ENCODE peak calls at places on chromosomes 2 and 18, in eight cellular contexts. L, K, W, U, O, B, N and G are unnamed samples.

GRCh38 chr2:14554829-14555580 is 77.5 kb upstream of the LRATD1 start:
- ATAC-seq in L (no peak), K (no peak), W (no peak), U (no peak), O (no peak), B (no peak), N (no peak), G (no peak)

GRCh38 chr2:121211689-121212151 is 73.3 kb downstream of the TFCP2L1 start:
- ATAC-seq in L (peak), K (no peak), W (peak), U (no peak), O (peak), B (no peak), N (no peak), G (no peak)

GRCh38 chr2:105604938-105605337 is 139.8 kb upstream of the NCK2 start:
- ATAC-seq in L (no peak), K (no peak), W (no peak), U (no peak), O (no peak), B (peak), N (peak), G (peak)

GRCh38 chr18:22675006-22675405 is 257.3 kb upstream of the CTAGE1 start:
- ATAC-seq in L (no peak), K (no peak), W (no peak), U (no peak), O (no peak), B (no peak), N (no peak), G (no peak)

GRCh38 chr18:61764381-61764780 is 128.4 kb downstream of the RNF152 start:
- ATAC-seq in L (no peak), K (no peak), W (no peak), U (peak), O (no peak), B (no peak), N (no peak), G (no peak)

GRCh38 chr2:100563407-100564247 is 834 bp downstream of the PDCL3 start:
- ATAC-seq in L (peak), K (no peak), W (peak), U (no peak), O (peak), B (no peak), N (no peak), G (no peak)

GRCh38 chr18:54713386-54713785 is 114.9 kb upstream of the RAB27B start:
- ATAC-seq in L (no peak), K (peak), W (no peak), U (no peak), O (no peak), B (no peak), N (no peak), G (no peak)

GRCh38 chr18:8361941-8362471 is 247.2 kb upstream of the RAB12 start:
- ATAC-seq in L (no peak), K (no peak), W (no peak), U (no peak), O (no peak), B (no peak), N (no peak), G (no peak)

GRCh38 chr2:105494683-105495425 is 96.0 kb upstream of the FHL2 start:
- ATAC-seq in L (no peak), K (no peak), W (no peak), U (no peak), O (no peak), B (peak), N (peak), G (no peak)

GRCh38 chr2:24214880-24215279 is 40.0 kb downstream of the FAM228A start:
- ATAC-seq in L (no peak), K (peak), W (no peak), U (no peak), O (no peak), B (no peak), N (no peak), G (no peak)

GRCh38 chr2:73013941-73014340 is 57.6 kb downstream of the SFXN5 start:
- ATAC-seq in L (no peak), K (no peak), W (peak), U (no peak), O (no peak), B (no peak), N (no peak), G (no peak)

GRCh38 chr18:22830511-22830910 is 102.6 kb upstream of the RBBP8 start:
- ATAC-seq in L (no peak), K (no peak), W (no peak), U (no peak), O (no peak), B (no peak), N (no peak), G (no peak)

GRCh38 chr2:130963849-130964793 is 127.4 kb downstream of the ARHGEF4 start:
- ATAC-seq in L (peak), K (no peak), W (peak), U (no peak), O (peak), B (peak), N (no peak), G (no peak)

GRCh38 chr18:9643549-9643948 is 29.2 kb upstream of the PPP4R1 start:
- ATAC-seq in L (peak), K (no peak), W (peak), U (no peak), O (peak), B (peak), N (peak), G (peak)

GRCh38 chr2:134774786-134775641 is 56.2 kb upstream of the TMEM163 start:
- ATAC-seq in L (no peak), K (no peak), W (peak), U (no peak), O (no peak), B (peak), N (peak), G (no peak)

GRCh38 chr2:219350215-219350937 is 17.8 kb upstream of the RESP18 start:
- ATAC-seq in L (no peak), K (no peak), W (no peak), U (no peak), O (no peak), B (no peak), N (no peak), G (no peak)

GRCh38 chr18:4068552-4069158 is 386.5 kb downstream of the DLGAP1 start:
- ATAC-seq in L (peak), K (peak), W (peak), U (no peak), O (no peak), B (no peak), N (no peak), G (no peak)

GRCh38 chr2:173124441-173124840 is 48.8 kb downstream of the MAP3K20 start:
- ATAC-seq in L (no peak), K (no peak), W (peak), U (no peak), O (no peak), B (peak), N (peak), G (no peak)

GRCh38 chr2:64987001-64987962 is 1.9 kb upstream of the SLC1A4 start:
- ATAC-seq in L (no peak), K (no peak), W (no peak), U (no peak), O (no peak), B (no peak), N (no peak), G (no peak)

GRCh38 chr2:145752091-145752806 is 1232.3 kb upstream of the ZEB2 start:
- ATAC-seq in L (peak), K (no peak), W (peak), U (peak), O (peak), B (peak), N (peak), G (peak)

GRCh38 chr2:64017811-64018714 is 1.2 kb downstream of the VPS54 start:
- ATAC-seq in L (peak), K (no peak), W (peak), U (no peak), O (peak), B (peak), N (peak), G (no peak)

GRCh38 chr2:138090330-138090729 is 126.1 kb downstream of the HNMT start:
- ATAC-seq in L (peak), K (no peak), W (peak), U (no peak), O (peak), B (peak), N (peak), G (no peak)

GRCh38 chr2:164495491-164496223 is 125.6 kb downstream of the GRB14 start:
- ATAC-seq in L (peak), K (no peak), W (peak), U (no peak), O (peak), B (peak), N (no peak), G (no peak)

GRCh38 chr18:75131455-75132000 is 77.4 kb downstream of the PTGR3 start:
- ATAC-seq in L (no peak), K (no peak), W (no peak), U (no peak), O (no peak), B (no peak), N (no peak), G (no peak)

GRCh38 chr2:101897301-101897700 is 94.5 kb upstream of the IL1R2 start:
- ATAC-seq in L (no peak), K (no peak), W (no peak), U (no peak), O (no peak), B (peak), N (peak), G (no peak)

GRCh38 chr2:217058791-217059755 is 199.2 kb upstream of the TNP1 start:
- ATAC-seq in L (no peak), K (no peak), W (no peak), U (no peak), O (no peak), B (peak), N (peak), G (no peak)

GRCh38 chr2:138689705-138690104 is 90.5 kb downstream of the NXPH2 start:
- ATAC-seq in L (no peak), K (no peak), W (peak), U (peak), O (no peak), B (no peak), N (no peak), G (no peak)

GRCh38 chr2:141455877-141456276 is 674.9 kb downstream of the LRP1B start:
- ATAC-seq in L (no peak), K (no peak), W (no peak), U (no peak), O (no peak), B (no peak), N (no peak), G (no peak)

GRCh38 chr2:32136097-32136496 is 29.6 kb upstream of the SLC30A6 start:
- ATAC-seq in L (no peak), K (no peak), W (no peak), U (no peak), O (no peak), B (no peak), N (no peak), G (no peak)

GRCh38 chr2:6089474-6089873 is 397.3 kb downstream of the SOX11 start:
- ATAC-seq in L (no peak), K (no peak), W (no peak), U (no peak), O (no peak), B (no peak), N (no peak), G (no peak)

GRCh38 chr18:26134110-26134509 is 441 bp downstream of the PSMA8 start:
- ATAC-seq in L (no peak), K (peak), W (no peak), U (no peak), O (no peak), B (no peak), N (no peak), G (no peak)

GRCh38 chr2:196966078-196966477 is 39.6 kb upstream of the PGAP1 start:
- ATAC-seq in L (no peak), K (no peak), W (no peak), U (no peak), O (no peak), B (no peak), N (no peak), G (no peak)

GRCh38 chr2:143594745-143595144 is 465.5 kb downstream of the ARHGAP15 start:
- ATAC-seq in L (no peak), K (no peak), W (no peak), U (no peak), O (no peak), B (no peak), N (no peak), G (no peak)

GRCh38 chr2:29059612-29060011 is 14.7 kb downstream of the PCARE start:
- ATAC-seq in L (no peak), K (no peak), W (peak), U (no peak), O (no peak), B (no peak), N (no peak), G (no peak)

GRCh38 chr18:62289047-62289446 is 36.1 kb upstream of the TNFRSF11A start:
- ATAC-seq in L (no peak), K (no peak), W (peak), U (no peak), O (no peak), B (no peak), N (no peak), G (no peak)

GRCh38 chr2:199985625-199986207 is 30.3 kb downstream of the MAIP1 start:
- ATAC-seq in L (peak), K (peak), W (peak), U (peak), O (peak), B (peak), N (peak), G (peak)

GRCh38 chr2:203037026-203037425 is 22.4 kb downstream of the NBEAL1 start:
- ATAC-seq in L (no peak), K (no peak), W (no peak), U (no peak), O (no peak), B (no peak), N (no peak), G (no peak)

GRCh38 chr2:20612835-20613341 is 38.0 kb downstream of the HS1BP3 start:
- ATAC-seq in L (no peak), K (no peak), W (no peak), U (no peak), O (no peak), B (no peak), N (no peak), G (no peak)
- TF ChIP-seq CTCF in L (no peak), K (no peak), W (no peak), U (no peak), O (no peak), B (no peak), N (no peak), G (no peak)

DNA sequence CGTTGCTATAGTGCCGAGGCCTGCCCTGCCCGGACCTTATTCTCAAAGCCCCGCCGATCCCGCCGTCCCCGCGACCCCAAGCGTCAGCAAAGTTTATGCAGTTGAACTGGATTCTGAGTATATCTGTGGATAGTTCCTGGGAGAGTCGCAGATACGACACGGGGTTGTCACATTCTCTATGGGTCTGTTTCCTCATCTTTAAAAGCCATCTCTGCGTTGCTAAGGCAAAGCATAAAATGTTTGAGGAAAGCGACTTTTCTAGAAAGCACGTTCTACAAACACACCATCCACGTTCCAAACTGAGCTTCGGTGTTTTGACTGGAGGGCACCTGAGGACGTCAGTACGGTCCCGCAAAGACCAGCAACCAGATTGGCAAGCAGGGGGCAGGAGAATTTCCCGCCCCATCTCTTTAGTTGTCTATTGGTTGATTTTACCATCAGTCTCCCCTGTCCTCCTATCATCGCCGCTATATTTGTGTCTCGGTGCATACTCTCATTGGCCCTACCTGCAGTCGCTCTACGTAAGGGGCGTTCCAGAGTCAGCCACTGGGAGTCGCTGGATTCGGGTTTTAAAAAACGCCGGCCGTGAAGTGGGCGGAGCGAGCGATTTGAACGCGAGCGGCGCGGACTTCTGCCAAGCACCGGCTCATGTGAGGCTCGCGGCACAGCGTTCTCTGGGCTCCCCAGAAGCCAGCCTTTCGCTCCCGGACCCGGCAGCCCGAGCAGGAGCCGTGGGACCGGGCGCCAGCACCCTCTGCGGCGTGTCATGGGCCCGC is at the start of gene CENPA:
- ATAC-seq in L (peak), K (peak), W (peak), U (peak), O (peak), B (peak), N (peak), G (peak)
- TF ChIP-seq CTCF in L (peak), K (peak), W (no peak), U (no peak), O (no peak), B (peak), N (no peak), G (peak)

DNA sequence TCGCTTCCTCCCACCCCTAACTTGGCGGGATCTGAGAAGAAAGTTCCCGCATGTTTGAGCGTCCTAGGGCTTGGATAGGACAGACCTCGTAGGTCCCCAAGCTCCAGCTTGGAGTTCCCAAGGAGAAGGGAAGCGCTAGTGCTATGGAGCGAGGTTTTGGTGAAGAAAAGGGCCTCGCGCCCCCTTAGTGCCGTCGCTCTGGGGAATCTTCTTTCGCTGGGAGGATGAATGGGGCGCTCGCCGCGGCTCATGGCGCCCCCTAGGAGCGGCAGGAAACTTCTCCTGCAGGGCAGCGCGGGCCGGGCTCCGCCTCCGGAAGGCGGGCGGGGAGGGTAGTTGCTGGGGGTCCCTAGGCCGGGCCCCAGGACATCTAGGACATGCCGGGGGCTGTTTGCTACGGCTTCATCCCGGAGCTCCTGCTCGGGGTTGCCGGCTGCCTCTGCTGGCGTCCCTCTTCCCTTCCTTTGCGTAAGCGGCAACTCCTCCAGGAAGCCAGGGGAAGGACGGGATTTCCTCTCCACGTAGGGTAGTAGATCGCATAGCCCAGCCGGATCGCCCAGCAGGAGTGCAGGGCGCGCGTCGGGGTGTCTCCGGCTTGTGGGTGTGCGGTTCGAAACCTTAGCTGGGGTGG is 11.9 kb upstream of the SKOR2 start:
- ATAC-seq in L (no peak), K (no peak), W (no peak), U (no peak), O (peak), B (no peak), N (no peak), G (no peak)
- TF ChIP-seq CTCF in L (no peak), K (no peak), W (no peak), U (no peak), O (peak), B (no peak), N (no peak), G (no peak)

GRCh38 chr2:183038341-183039300 is at the start of gene NCKAP1:
- ATAC-seq in L (peak), K (peak), W (peak), U (peak), O (peak), B (peak), N (peak), G (peak)
- TF ChIP-seq CTCF in L (peak), K (peak), W (peak), U (peak), O (peak), B (peak), N (peak), G (peak)

GRCh38 chr2:208781166-208781565 is 374.6 kb downstream of the PTH2R start:
- ATAC-seq in L (no peak), K (no peak), W (peak), U (no peak), O (no peak), B (no peak), N (no peak), G (no peak)

GRCh38 chr2:208782097-208782496 is 375.5 kb downstream of the PTH2R start:
- ATAC-seq in L (no peak), K (no peak), W (no peak), U (no peak), O (no peak), B (no peak), N (no peak), G (no peak)

GRCh38 chr2:208783184-208783583 is 376.6 kb downstream of the PTH2R start:
- ATAC-seq in L (peak), K (no peak), W (no peak), U (no peak), O (no peak), B (no peak), N (no peak), G (no peak)
- TF ChIP-seq CTCF in L (peak), K (no peak), W (no peak), U (no peak), O (no peak), B (no peak), N (no peak), G (no peak)

GRCh38 chr18:77114070-77114563 is 18.5 kb downstream of the MBP start:
- ATAC-seq in L (no peak), K (no peak), W (no peak), U (no peak), O (no peak), B (no peak), N (no peak), G (no peak)

GRCh38 chr18:77113361-77114069 is 19.1 kb downstream of the MBP start:
- ATAC-seq in L (no peak), K (no peak), W (no peak), U (no peak), O (no peak), B (no peak), N (no peak), G (no peak)

GRCh38 chr18:77115461-77115907 is 17.1 kb downstream of the MBP start:
- ATAC-seq in L (no peak), K (no peak), W (no peak), U (no peak), O (no peak), B (no peak), N (no peak), G (no peak)

GRCh38 chr18:77116201-77117080 is 16.1 kb downstream of the MBP start:
- ATAC-seq in L (no peak), K (no peak), W (no peak), U (no peak), O (no peak), B (no peak), N (no peak), G (no peak)

DNA sequence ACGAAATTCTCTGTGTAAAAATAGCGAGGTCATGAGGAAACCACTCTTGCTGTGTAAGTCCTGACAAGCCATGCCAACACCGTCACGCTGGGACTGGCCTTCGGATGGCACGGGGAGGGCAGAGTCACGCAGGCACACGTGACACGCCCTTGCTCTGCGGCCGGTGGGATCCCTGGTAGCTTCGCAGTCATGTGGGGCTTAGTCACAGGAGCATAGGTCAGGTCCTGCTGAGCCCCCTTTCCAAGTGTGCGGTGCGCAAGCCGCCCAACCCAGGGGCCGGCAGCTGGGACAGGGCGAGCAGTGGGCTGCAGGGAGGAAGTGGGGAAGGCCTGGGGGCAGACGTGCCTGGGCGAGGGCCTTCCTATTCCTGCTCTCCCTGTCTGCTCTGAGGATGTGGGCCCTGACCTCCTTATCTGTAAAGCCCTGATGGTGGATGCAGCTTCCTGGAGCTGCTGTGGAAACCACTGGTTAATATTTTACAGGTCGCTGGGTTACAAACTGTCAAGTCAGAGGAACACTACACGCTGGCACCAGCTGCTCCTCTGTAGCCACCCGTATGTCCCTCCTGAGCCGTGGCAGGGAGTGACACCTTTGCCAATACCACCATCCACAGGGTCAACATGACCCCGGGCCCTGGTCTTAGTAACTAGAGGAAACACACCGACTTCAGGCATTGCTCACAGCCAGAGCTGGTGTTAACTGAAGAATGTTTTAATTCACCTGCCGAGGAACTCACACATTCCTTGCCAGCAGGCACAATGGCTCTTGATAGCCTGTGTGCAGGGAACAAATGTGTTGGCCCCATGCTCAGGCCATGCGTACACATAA is 17.8 kb downstream of the MBP start:
- ATAC-seq in L (peak), K (peak), W (peak), U (peak), O (peak), B (peak), N (peak), G (peak)
- TF ChIP-seq CTCF in L (peak), K (no peak), W (no peak), U (no peak), O (no peak), B (no peak), N (no peak), G (no peak)

GRCh38 chr18:31510319-31510718 is 12.3 kb downstream of the DSG2 start:
- ATAC-seq in L (no peak), K (no peak), W (peak), U (no peak), O (no peak), B (peak), N (no peak), G (no peak)
- TF ChIP-seq CTCF in L (no peak), K (no peak), W (no peak), U (no peak), O (no peak), B (no peak), N (no peak), G (no peak)